ENCODE peak calls at places on chromosome 1, in seven cellular contexts. One of them, this sample, is unnamed.

GRCh38 chr1:229991724-229992333 is 75.2 kb upstream of the GALNT2 start:
- DNase-seq in stimulated activated CD4-positive, alpha-beta T cell treated with anti-CD3 and anti-CD28 coated beads, Interleukin-4, amount 100 ng/mL, for 24 hours: no peak
- DNase-seq in NCI-H2081: peak; percentile 21
- DNase-seq in GM13977: no peak
- DNase-seq in GM03348: no peak
- DNase-seq in HuH-7: no peak
- DNase-seq in heart left ventricle: no peak
- DNase-seq in this sample: no peak

GRCh38 chr1:72288886-72289285 is 6.5 kb upstream of the NEGR1 start:
- DNase-seq in stimulated activated CD4-positive, alpha-beta T cell treated with anti-CD3 and anti-CD28 coated beads, Interleukin-4, amount 100 ng/mL, for 24 hours: no peak
- DNase-seq in NCI-H2081: no peak
- DNase-seq in GM13977: no peak
- DNase-seq in GM03348: no peak
- DNase-seq in HuH-7: no peak
- DNase-seq in heart left ventricle: no peak
- DNase-seq in this sample: no peak

GRCh38 chr1:31699341-31699891 is 4.4 kb downstream of the COL16A1 start:
- DNase-seq in stimulated activated CD4-positive, alpha-beta T cell treated with anti-CD3 and anti-CD28 coated beads, Interleukin-4, amount 100 ng/mL, for 24 hours: peak; percentile 10
- DNase-seq in NCI-H2081: no peak
- DNase-seq in GM13977: peak; percentile 58
- DNase-seq in GM03348: no peak
- DNase-seq in HuH-7: no peak
- DNase-seq in heart left ventricle: no peak
- DNase-seq in this sample: no peak

GRCh38 chr1:202005958-202006357 is 4.4 kb upstream of the ELF3 start:
- DNase-seq in stimulated activated CD4-positive, alpha-beta T cell treated with anti-CD3 and anti-CD28 coated beads, Interleukin-4, amount 100 ng/mL, for 24 hours: no peak
- DNase-seq in NCI-H2081: no peak
- DNase-seq in GM13977: no peak
- DNase-seq in GM03348: peak; percentile 47
- DNase-seq in HuH-7: no peak
- DNase-seq in heart left ventricle: no peak
- DNase-seq in this sample: no peak

GRCh38 chr1:33256701-33257387 is 552 bp downstream of the ZNF362 start:
- DNase-seq in stimulated activated CD4-positive, alpha-beta T cell treated with anti-CD3 and anti-CD28 coated beads, Interleukin-4, amount 100 ng/mL, for 24 hours: peak; percentile 65
- DNase-seq in NCI-H2081: peak; percentile 75
- DNase-seq in GM13977: peak; percentile 63
- DNase-seq in GM03348: peak; percentile 75
- DNase-seq in HuH-7: no peak
- DNase-seq in heart left ventricle: peak; percentile 54
- DNase-seq in this sample: peak; percentile 59

GRCh38 chr1:30273456-30273855 is 449.9 kb downstream of the MATN1 start:
- DNase-seq in stimulated activated CD4-positive, alpha-beta T cell treated with anti-CD3 and anti-CD28 coated beads, Interleukin-4, amount 100 ng/mL, for 24 hours: no peak
- DNase-seq in NCI-H2081: no peak
- DNase-seq in GM13977: no peak
- DNase-seq in GM03348: no peak
- DNase-seq in HuH-7: no peak
- DNase-seq in heart left ventricle: no peak
- DNase-seq in this sample: no peak

GRCh38 chr1:60559371-60559770 is 485.8 kb upstream of the C1orf87 start:
- DNase-seq in stimulated activated CD4-positive, alpha-beta T cell treated with anti-CD3 and anti-CD28 coated beads, Interleukin-4, amount 100 ng/mL, for 24 hours: no peak
- DNase-seq in NCI-H2081: no peak
- DNase-seq in GM13977: no peak
- DNase-seq in GM03348: no peak
- DNase-seq in HuH-7: no peak
- DNase-seq in heart left ventricle: no peak
- DNase-seq in this sample: no peak

GRCh38 chr1:16215882-16216753 is 3.7 kb upstream of the ARHGEF19 start:
- DNase-seq in stimulated activated CD4-positive, alpha-beta T cell treated with anti-CD3 and anti-CD28 coated beads, Interleukin-4, amount 100 ng/mL, for 24 hours: peak; percentile 66
- DNase-seq in NCI-H2081: peak; percentile 63
- DNase-seq in GM13977: peak; percentile 83
- DNase-seq in GM03348: peak; percentile 67
- DNase-seq in HuH-7: peak; percentile 89
- DNase-seq in heart left ventricle: peak; percentile 82
- DNase-seq in this sample: peak; percentile 80

GRCh38 chr1:25081496-25081895 is 150.8 kb downstream of the SYF2 start:
- DNase-seq in stimulated activated CD4-positive, alpha-beta T cell treated with anti-CD3 and anti-CD28 coated beads, Interleukin-4, amount 100 ng/mL, for 24 hours: no peak
- DNase-seq in NCI-H2081: no peak
- DNase-seq in GM13977: no peak
- DNase-seq in GM03348: no peak
- DNase-seq in HuH-7: no peak
- DNase-seq in heart left ventricle: no peak
- DNase-seq in this sample: no peak

GRCh38 chr1:11320153-11320936 is 47.3 kb downstream of the UBIAD1 start:
- DNase-seq in stimulated activated CD4-positive, alpha-beta T cell treated with anti-CD3 and anti-CD28 coated beads, Interleukin-4, amount 100 ng/mL, for 24 hours: peak; percentile 40
- DNase-seq in NCI-H2081: peak; percentile 35
- DNase-seq in GM13977: peak; percentile 75
- DNase-seq in GM03348: no peak
- DNase-seq in HuH-7: peak; percentile 67
- DNase-seq in heart left ventricle: no peak
- DNase-seq in this sample: no peak

GRCh38 chr1:61083799-61084385 is 1.5 kb downstream of the NFIA start:
- DNase-seq in stimulated activated CD4-positive, alpha-beta T cell treated with anti-CD3 and anti-CD28 coated beads, Interleukin-4, amount 100 ng/mL, for 24 hours: no peak
- DNase-seq in NCI-H2081: no peak
- DNase-seq in GM13977: no peak
- DNase-seq in GM03348: no peak
- DNase-seq in HuH-7: no peak
- DNase-seq in heart left ventricle: no peak
- DNase-seq in this sample: no peak

GRCh38 chr1:235996048-235996785 is 68.7 kb downstream of the NID1 start:
- DNase-seq in stimulated activated CD4-positive, alpha-beta T cell treated with anti-CD3 and anti-CD28 coated beads, Interleukin-4, amount 100 ng/mL, for 24 hours: no peak
- DNase-seq in NCI-H2081: peak; percentile 86
- DNase-seq in GM13977: peak; percentile 56
- DNase-seq in GM03348: no peak
- DNase-seq in HuH-7: no peak
- DNase-seq in heart left ventricle: no peak
- DNase-seq in this sample: no peak

GRCh38 chr1:111030590-111030989 is 66.9 kb upstream of the LRIF1 start:
- DNase-seq in stimulated activated CD4-positive, alpha-beta T cell treated with anti-CD3 and anti-CD28 coated beads, Interleukin-4, amount 100 ng/mL, for 24 hours: peak; percentile 69
- DNase-seq in NCI-H2081: peak; percentile 49
- DNase-seq in GM13977: peak; percentile 51
- DNase-seq in GM03348: peak; percentile 58
- DNase-seq in HuH-7: peak; percentile 32
- DNase-seq in heart left ventricle: no peak
- DNase-seq in this sample: no peak

GRCh38 chr1:64733576-64734288 is 11.1 kb upstream of the RAVER2 start:
- DNase-seq in stimulated activated CD4-positive, alpha-beta T cell treated with anti-CD3 and anti-CD28 coated beads, Interleukin-4, amount 100 ng/mL, for 24 hours: no peak
- DNase-seq in NCI-H2081: no peak
- DNase-seq in GM13977: no peak
- DNase-seq in GM03348: no peak
- DNase-seq in HuH-7: no peak
- DNase-seq in heart left ventricle: no peak
- DNase-seq in this sample: no peak

GRCh38 chr1:64608015-64608650 is 136.7 kb upstream of the RAVER2 start:
- DNase-seq in stimulated activated CD4-positive, alpha-beta T cell treated with anti-CD3 and anti-CD28 coated beads, Interleukin-4, amount 100 ng/mL, for 24 hours: no peak
- DNase-seq in NCI-H2081: no peak
- DNase-seq in GM13977: no peak
- DNase-seq in GM03348: peak; percentile 11
- DNase-seq in HuH-7: no peak
- DNase-seq in heart left ventricle: no peak
- DNase-seq in this sample: no peak

GRCh38 chr1:220803401-220804201 is 16.9 kb downstream of the MTARC1 start:
- DNase-seq in stimulated activated CD4-positive, alpha-beta T cell treated with anti-CD3 and anti-CD28 coated beads, Interleukin-4, amount 100 ng/mL, for 24 hours: peak; percentile 15
- DNase-seq in NCI-H2081: peak; percentile 29
- DNase-seq in GM13977: peak; percentile 41
- DNase-seq in GM03348: peak; percentile 57
- DNase-seq in HuH-7: peak; percentile 42
- DNase-seq in heart left ventricle: no peak
- DNase-seq in this sample: no peak

GRCh38 chr1:64242895-64243756 is 39.7 kb downstream of the UBE2U start:
- DNase-seq in stimulated activated CD4-positive, alpha-beta T cell treated with anti-CD3 and anti-CD28 coated beads, Interleukin-4, amount 100 ng/mL, for 24 hours: no peak
- DNase-seq in NCI-H2081: peak; percentile 68
- DNase-seq in GM13977: no peak
- DNase-seq in GM03348: peak; percentile 48
- DNase-seq in HuH-7: no peak
- DNase-seq in heart left ventricle: no peak
- DNase-seq in this sample: no peak

GRCh38 chr1:186202174-186202843 is 172.7 kb downstream of the TPR start:
- DNase-seq in stimulated activated CD4-positive, alpha-beta T cell treated with anti-CD3 and anti-CD28 coated beads, Interleukin-4, amount 100 ng/mL, for 24 hours: no peak
- DNase-seq in NCI-H2081: no peak
- DNase-seq in GM13977: no peak
- DNase-seq in GM03348: peak; percentile 31
- DNase-seq in HuH-7: no peak
- DNase-seq in heart left ventricle: no peak
- DNase-seq in this sample: peak; percentile 18

GRCh38 chr1:185681034-185681633 is 53.1 kb upstream of the HMCN1 start:
- DNase-seq in stimulated activated CD4-positive, alpha-beta T cell treated with anti-CD3 and anti-CD28 coated beads, Interleukin-4, amount 100 ng/mL, for 24 hours: peak; percentile 17
- DNase-seq in NCI-H2081: peak; percentile 73
- DNase-seq in GM13977: no peak
- DNase-seq in GM03348: peak; percentile 52
- DNase-seq in HuH-7: no peak
- DNase-seq in heart left ventricle: no peak
- DNase-seq in this sample: no peak

GRCh38 chr1:184624626-184625025 is 130.0 kb downstream of the EDEM3 start:
- DNase-seq in stimulated activated CD4-positive, alpha-beta T cell treated with anti-CD3 and anti-CD28 coated beads, Interleukin-4, amount 100 ng/mL, for 24 hours: no peak
- DNase-seq in NCI-H2081: no peak
- DNase-seq in GM13977: no peak
- DNase-seq in GM03348: no peak
- DNase-seq in HuH-7: no peak
- DNase-seq in heart left ventricle: no peak
- DNase-seq in this sample: no peak

GRCh38 chr1:100883963-100884362 is 10.7 kb downstream of the EXTL2 start:
- DNase-seq in stimulated activated CD4-positive, alpha-beta T cell treated with anti-CD3 and anti-CD28 coated beads, Interleukin-4, amount 100 ng/mL, for 24 hours: no peak
- DNase-seq in NCI-H2081: peak; percentile 10
- DNase-seq in GM13977: no peak
- DNase-seq in GM03348: peak; percentile 13
- DNase-seq in HuH-7: no peak
- DNase-seq in heart left ventricle: no peak
- DNase-seq in this sample: no peak

This sample was measured in left ventricle myocardium inferior.